ENCODE peak calls at places on chromosomes 7 and 10, in four cellular contexts. B, A, N and W are unnamed samples.

GRCh38 chr7:106039486-106040060 is 72.5 kb downstream of the SYPL1 start:
- DNase-seq in B (no peak), A (no peak), N (no peak), W (no peak)

GRCh38 chr7:116801092-116801710 is 61.2 kb upstream of the CAPZA2 start:
- DNase-seq in B (no peak), A (no peak), N (no peak), W (no peak)

GRCh38 chr7:151115121-151115835 is 29.0 kb downstream of the AGAP3 start:
- DNase-seq in B (peak; percentile 42), A (no peak), N (no peak), W (peak; percentile 48)

GRCh38 chr7:135151162-135151932 is 3.5 kb downstream of the TMEM140 start:
- DNase-seq in B (no peak), A (no peak), N (peak; percentile 52), W (no peak)

GRCh38 chr10:4704034-4704545 is 121.9 kb upstream of the AKR1E2 start:
- DNase-seq in B (no peak), A (no peak), N (no peak), W (no peak)

GRCh38 chr7:141290951-141291350 is 217.1 kb downstream of the TMEM178B start:
- DNase-seq in B (no peak), A (no peak), N (no peak), W (no peak)

GRCh38 chr10:61836888-61837747 is 64.4 kb upstream of the ARID5B start:
- DNase-seq in B (no peak), A (no peak), N (no peak), W (no peak)

GRCh38 chr10:129848571-129849451 is 115.3 kb downstream of the EBF3 start:
- DNase-seq in B (no peak), A (no peak), N (no peak), W (no peak)

GRCh38 chr7:120053390-120053961 is 219.5 kb upstream of the KCND2 start:
- DNase-seq in B (no peak), A (no peak), N (no peak), W (no peak)

GRCh38 chr7:129845178-129845971 is 107.4 kb downstream of the UBE2H start:
- DNase-seq in B (no peak), A (no peak), N (no peak), W (no peak)

GRCh38 chr7:124996778-124997177 is 67.2 kb upstream of the POT1 start:
- DNase-seq in B (peak; percentile 4), A (no peak), N (no peak), W (no peak)

GRCh38 chr10:71372882-71373495 is 23.7 kb upstream of the CDH23 start:
- DNase-seq in B (no peak), A (no peak), N (peak; percentile 27), W (no peak)

GRCh38 chr10:3876563-3876962 is 91.6 kb upstream of the KLF6 start:
- DNase-seq in B (no peak), A (no peak), N (no peak), W (no peak)

GRCh38 chr10:62512732-62513475 is 138.7 kb downstream of the ZNF365 start:
- DNase-seq in B (no peak), A (no peak), N (no peak), W (no peak)

GRCh38 chr10:34286136-34286739 is 528.9 kb downstream of the PARD3 start:
- DNase-seq in B (no peak), A (no peak), N (no peak), W (no peak)

GRCh38 chr10:28327494-28327886 is 24.6 kb upstream of the MPP7 start:
- DNase-seq in B (no peak), A (no peak), N (no peak), W (no peak)

GRCh38 chr7:89770156-89770555 is 384.1 kb upstream of the STEAP1 start:
- DNase-seq in B (no peak), A (no peak), N (no peak), W (no peak)

GRCh38 chr7:142950235-142950634 is 11.0 kb downstream of the LLCFC1 start:
- DNase-seq in B (no peak), A (no peak), N (no peak), W (no peak)

GRCh38 chr7:83782628-83783027 is 133.7 kb upstream of the SEMA3E start:
- DNase-seq in B (no peak), A (no peak), N (no peak), W (no peak)

GRCh38 chr10:8146650-8147049 is 92.2 kb downstream of the GATA3 start:
- DNase-seq in B (no peak), A (no peak), N (no peak), W (no peak)

GRCh38 chr10:15254808-15255655 is 86.5 kb upstream of the NMT2 start:
- DNase-seq in B (peak; percentile 15), A (no peak), N (no peak), W (peak; percentile 56)

GRCh38 chr10:93596539-93596938 is 4.5 kb downstream of the RBP4 start:
- DNase-seq in B (no peak), A (no peak), N (no peak), W (no peak)
- TF ChIP-seq CTCF in B (peak; percentile 20), A (no peak), N (no peak), W (no peak)

DNA sequence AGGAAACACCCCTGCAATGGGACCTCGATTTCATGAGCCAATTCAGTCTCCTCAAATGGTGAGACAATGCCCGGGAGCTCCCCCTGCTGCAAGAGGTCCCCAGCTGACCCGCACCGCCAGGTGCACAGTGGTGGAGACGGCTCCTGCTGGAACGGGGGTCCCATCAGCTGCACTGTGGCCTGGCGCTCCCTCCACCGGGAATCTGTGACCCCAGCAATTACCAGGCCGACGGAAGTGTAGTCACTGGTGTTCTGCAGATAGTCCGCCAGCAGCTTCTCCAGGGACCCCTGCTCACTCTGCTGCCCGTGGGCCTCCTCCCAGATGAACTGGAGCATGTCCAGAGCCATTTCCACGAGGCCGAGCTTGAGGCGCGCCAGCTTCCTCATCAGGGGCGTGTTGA is 64.9 kb upstream of the NKX6-2 start:
- DNase-seq in B (no peak), A (no peak), N (no peak), W (no peak)
- TF ChIP-seq CTCF in B (no peak), A (no peak), N (no peak), W (no peak)

GRCh38 chr7:17932770-17933169 is 7.5 kb downstream of the SNX13 start:
- DNase-seq in B (no peak), A (no peak), N (no peak), W (no peak)
- TF ChIP-seq CTCF in B (no peak), A (no peak), N (no peak), W (no peak)

DNA sequence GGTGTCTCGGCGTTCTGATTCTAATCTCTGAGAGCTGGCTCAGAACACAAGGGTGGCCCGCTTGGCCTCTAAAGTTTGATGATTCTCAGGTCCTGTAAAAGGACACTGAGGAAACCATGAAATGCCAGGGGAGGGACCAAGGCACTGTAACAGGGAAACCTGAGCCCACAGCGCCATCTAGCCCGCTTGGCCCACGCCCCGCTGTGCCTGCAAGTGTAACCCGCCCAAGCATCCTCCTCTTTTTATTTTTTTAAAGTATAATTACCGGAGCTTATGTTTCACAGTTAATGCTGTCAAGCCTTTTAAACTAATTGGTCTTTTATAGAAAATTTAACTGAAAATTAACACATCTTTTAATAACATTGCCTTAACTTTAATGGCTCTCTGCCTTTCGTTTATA is 734.7 kb downstream of the KCNMA1 start:
- DNase-seq in B (peak; percentile 64), A (no peak), N (no peak), W (peak; percentile 30)
- TF ChIP-seq CTCF in B (no peak), A (peak; percentile 26), N (no peak), W (no peak)

DNA sequence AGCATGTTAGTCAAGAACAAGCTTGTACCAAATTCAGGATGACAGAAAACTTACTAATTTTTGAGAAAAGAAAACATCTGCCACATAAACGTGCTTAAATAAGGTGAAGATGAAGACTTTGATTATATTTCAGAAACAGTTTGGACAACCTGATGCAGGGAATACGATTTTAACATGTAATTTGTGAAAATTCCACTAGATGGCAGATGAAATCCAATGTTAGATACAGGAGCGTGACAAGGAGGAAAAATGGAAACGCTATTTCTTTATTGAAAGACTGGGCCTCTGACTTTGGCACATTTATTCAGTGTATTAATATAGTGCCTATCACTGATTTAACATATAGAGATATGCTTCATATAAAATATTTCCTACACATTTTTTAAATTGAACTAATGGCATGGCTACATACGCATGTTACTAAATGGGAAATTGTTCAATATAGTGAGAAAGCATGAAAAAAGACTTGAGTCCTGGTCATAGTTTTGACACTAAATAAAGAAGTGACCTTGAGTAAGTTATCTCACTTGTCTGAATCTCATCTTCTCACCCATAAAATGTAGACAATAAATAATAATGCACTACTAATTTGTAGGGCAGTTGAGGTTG is 60.7 kb downstream of the CD36 start:
- DNase-seq in B (no peak), A (no peak), N (no peak), W (no peak)
- TF ChIP-seq CTCF in B (peak; percentile 91), A (peak; percentile 74), N (peak; percentile 86), W (peak; percentile 78)

GRCh38 chr10:69801434-69802315 is at the start of gene COL13A1:
- DNase-seq in B (peak; percentile 48), A (no peak), N (no peak), W (no peak)

GRCh38 chr10:69801094-69801433 is 642 bp upstream of the COL13A1 start:
- DNase-seq in B (peak; percentile 88), A (no peak), N (no peak), W (peak; percentile 74)

GRCh38 chr10:69797959-69798358 is 3.7 kb upstream of the COL13A1 start:
- DNase-seq in B (no peak), A (no peak), N (no peak), W (no peak)

GRCh38 chr10:69800665-69801064 is 1.0 kb upstream of the COL13A1 start:
- DNase-seq in B (no peak), A (no peak), N (no peak), W (no peak)

DNA sequence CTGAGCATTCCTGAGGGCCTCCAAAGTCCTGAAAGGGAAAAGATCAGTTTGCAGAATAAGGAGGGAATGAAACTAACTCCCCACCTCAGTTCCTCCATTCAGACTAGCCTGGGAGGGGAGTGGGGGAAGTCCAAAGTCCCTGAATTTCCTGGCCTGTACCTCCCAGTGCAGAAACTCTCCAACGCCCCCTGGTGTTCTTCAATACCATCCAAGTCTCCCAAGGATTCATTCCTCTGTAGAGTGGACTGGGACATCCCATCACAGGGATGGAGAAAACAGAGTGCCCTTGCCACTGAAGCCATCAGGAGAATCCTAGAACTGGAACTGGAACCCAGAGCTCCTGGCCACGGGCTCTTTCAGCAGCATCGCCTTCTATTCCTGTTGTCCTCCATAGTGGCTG is 1.6 kb upstream of the COL13A1 start:
- DNase-seq in B (peak; percentile 73), A (no peak), N (peak; percentile 16), W (peak; percentile 24)
- TF ChIP-seq CTCF in B (peak; percentile 71), A (peak; percentile 47), N (peak; percentile 54), W (peak; percentile 61)